ENCODE peak calls at places on chromosome 6, in four cellular contexts. One of them, this sample, is unnamed.

GRCh38 chr6:165566088-165566828 is 96.8 kb downstream of the PDE10A start:
- DNase-seq in GM23248: no peak
- DNase-seq in ovary: no peak
- DNase-seq in CD8-positive, alpha-beta memory T cell: no peak
- DNase-seq in this sample: no peak

GRCh38 chr6:108171291-108171917 is 5.6 kb downstream of the NR2E1 start:
- DNase-seq in GM23248: no peak
- DNase-seq in ovary: no peak
- DNase-seq in CD8-positive, alpha-beta memory T cell: no peak
- DNase-seq in this sample: no peak

GRCh38 chr6:133062077-133062476 is 179.1 kb upstream of the EYA4 start:
- DNase-seq in GM23248: peak
- DNase-seq in ovary: peak
- DNase-seq in CD8-positive, alpha-beta memory T cell: no peak
- DNase-seq in this sample: no peak

GRCh38 chr6:156686429-156686939 is 90.7 kb upstream of the ARID1B start:
- DNase-seq in GM23248: peak
- DNase-seq in ovary: peak
- DNase-seq in CD8-positive, alpha-beta memory T cell: peak
- DNase-seq in this sample: peak

GRCh38 chr6:45737331-45738056 is 278.2 kb downstream of the CLIC5 start:
- DNase-seq in GM23248: no peak
- DNase-seq in ovary: no peak
- DNase-seq in CD8-positive, alpha-beta memory T cell: no peak
- DNase-seq in this sample: no peak

GRCh38 chr6:169640347-169640972 is 61.4 kb downstream of the WDR27 start:
- DNase-seq in GM23248: peak
- DNase-seq in ovary: no peak
- DNase-seq in CD8-positive, alpha-beta memory T cell: no peak
- DNase-seq in this sample: no peak

GRCh38 chr6:170453586-170454511 is 99.3 kb downstream of the PSMB1 start:
- DNase-seq in GM23248: no peak
- DNase-seq in ovary: no peak
- DNase-seq in CD8-positive, alpha-beta memory T cell: no peak
- DNase-seq in this sample: no peak

GRCh38 chr6:164039954-164040375 is 625.4 kb downstream of the QKI start:
- DNase-seq in GM23248: no peak
- DNase-seq in ovary: peak
- DNase-seq in CD8-positive, alpha-beta memory T cell: peak
- DNase-seq in this sample: no peak

GRCh38 chr6:49384913-49385312 is 78.1 kb downstream of the MMUT start:
- DNase-seq in GM23248: no peak
- DNase-seq in ovary: no peak
- DNase-seq in CD8-positive, alpha-beta memory T cell: no peak
- DNase-seq in this sample: no peak

GRCh38 chr6:138953451-138953850 is 34.6 kb downstream of the REPS1 start:
- DNase-seq in GM23248: peak
- DNase-seq in ovary: no peak
- DNase-seq in CD8-positive, alpha-beta memory T cell: no peak
- DNase-seq in this sample: no peak

GRCh38 chr6:1789092-1789491 is 179.4 kb downstream of the FOXC1 start:
- DNase-seq in GM23248: peak
- DNase-seq in ovary: no peak
- DNase-seq in CD8-positive, alpha-beta memory T cell: no peak
- DNase-seq in this sample: no peak

GRCh38 chr6:148887181-148887580 is 140.4 kb downstream of the UST start:
- DNase-seq in GM23248: peak
- DNase-seq in ovary: no peak
- DNase-seq in CD8-positive, alpha-beta memory T cell: no peak
- DNase-seq in this sample: no peak

GRCh38 chr6:24827162-24827561 is 28.4 kb upstream of the ARMH2 start:
- DNase-seq in GM23248: no peak
- DNase-seq in ovary: no peak
- DNase-seq in CD8-positive, alpha-beta memory T cell: no peak
- DNase-seq in this sample: no peak

GRCh38 chr6:36358235-36358915 is 21.7 kb upstream of the BNIP5 start:
- DNase-seq in GM23248: no peak
- DNase-seq in ovary: no peak
- DNase-seq in CD8-positive, alpha-beta memory T cell: no peak
- DNase-seq in this sample: no peak

GRCh38 chr6:142568857-142569597 is 267.2 kb downstream of the ADGRG6 start:
- DNase-seq in GM23248: peak
- DNase-seq in ovary: no peak
- DNase-seq in CD8-positive, alpha-beta memory T cell: no peak
- DNase-seq in this sample: no peak

GRCh38 chr6:11389977-11390376 is 147.6 kb upstream of the TMEM170B start:
- DNase-seq in GM23248: no peak
- DNase-seq in ovary: no peak
- DNase-seq in CD8-positive, alpha-beta memory T cell: no peak
- DNase-seq in this sample: no peak

GRCh38 chr6:147043994-147044477 is 160.2 kb upstream of the STXBP5 start:
- DNase-seq in GM23248: no peak
- DNase-seq in ovary: no peak
- DNase-seq in CD8-positive, alpha-beta memory T cell: no peak
- DNase-seq in this sample: no peak

GRCh38 chr6:152821525-152821924 is 70.9 kb downstream of the VIP start:
- DNase-seq in GM23248: peak
- DNase-seq in ovary: no peak
- DNase-seq in CD8-positive, alpha-beta memory T cell: no peak
- DNase-seq in this sample: no peak

GRCh38 chr6:89411019-89411268 is 1.1 kb downstream of the RRAGD start:
- DNase-seq in GM23248: peak
- DNase-seq in ovary: peak
- DNase-seq in CD8-positive, alpha-beta memory T cell: peak
- DNase-seq in this sample: no peak

GRCh38 chr6:161660666-161661571 is 387.1 kb upstream of the AGPAT4 start:
- DNase-seq in GM23248: peak
- DNase-seq in ovary: no peak
- DNase-seq in CD8-positive, alpha-beta memory T cell: no peak
- DNase-seq in this sample: no peak

GRCh38 chr6:34386316-34387137 is 5.9 kb downstream of the NUDT3 start:
- DNase-seq in GM23248: peak
- DNase-seq in ovary: no peak
- DNase-seq in CD8-positive, alpha-beta memory T cell: no peak
- DNase-seq in this sample: no peak

GRCh38 chr6:131061771-131062160 is 1.3 kb downstream of the EPB41L2 start:
- DNase-seq in GM23248: peak
- DNase-seq in ovary: no peak
- DNase-seq in CD8-positive, alpha-beta memory T cell: no peak
- DNase-seq in this sample: no peak

GRCh38 chr6:157333537-157333936 is 10.2 kb upstream of the TMEM242 start:
- DNase-seq in GM23248: no peak
- DNase-seq in ovary: no peak
- DNase-seq in CD8-positive, alpha-beta memory T cell: no peak
- DNase-seq in this sample: no peak

GRCh38 chr6:148768646-148769270 is 21.9 kb downstream of the UST start:
- DNase-seq in GM23248: no peak
- DNase-seq in ovary: no peak
- DNase-seq in CD8-positive, alpha-beta memory T cell: no peak
- DNase-seq in this sample: no peak

GRCh38 chr6:41370488-41371111 is 35.2 kb downstream of the NCR2 start:
- DNase-seq in GM23248: no peak
- DNase-seq in ovary: no peak
- DNase-seq in CD8-positive, alpha-beta memory T cell: no peak
- DNase-seq in this sample: no peak
- H3K4me3 ChIP-seq in GM23248: no peak
- H3K4me3 ChIP-seq in ovary: no peak
- H3K4me3 ChIP-seq in CD8-positive, alpha-beta memory T cell: no peak
- H3K4me3 ChIP-seq in this sample: no peak

GRCh38 chr6:68040312-68040778 is 594.7 kb upstream of the ADGRB3 start:
- DNase-seq in GM23248: no peak
- DNase-seq in ovary: no peak
- DNase-seq in CD8-positive, alpha-beta memory T cell: no peak
- DNase-seq in this sample: no peak
- H3K4me3 ChIP-seq in GM23248: no peak
- H3K4me3 ChIP-seq in ovary: no peak
- H3K4me3 ChIP-seq in CD8-positive, alpha-beta memory T cell: no peak
- H3K4me3 ChIP-seq in this sample: peak

DNA sequence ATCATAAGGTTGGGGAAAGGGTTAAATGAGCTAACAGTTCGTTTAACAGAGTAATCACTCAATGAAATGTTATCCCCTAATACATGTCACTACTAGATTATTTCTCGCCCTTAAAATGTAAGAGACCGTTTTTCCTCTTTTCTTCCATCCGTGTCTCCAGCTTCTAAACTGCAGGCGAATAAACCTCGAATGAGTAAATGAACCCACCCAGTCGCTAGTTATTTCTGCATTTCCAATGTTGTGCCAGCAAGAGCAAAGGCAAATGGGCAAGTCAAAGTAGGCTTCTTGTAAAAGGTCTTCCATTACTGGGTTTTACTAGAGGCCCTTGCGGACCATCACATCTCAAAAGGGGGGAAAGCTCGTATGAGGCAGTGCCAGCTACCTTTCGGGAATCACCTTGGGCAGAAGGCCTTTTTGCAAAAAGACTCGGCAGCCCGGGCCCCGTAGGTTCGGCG is 400 bp upstream of the SMAP1 start:
- DNase-seq in GM23248: no peak
- DNase-seq in ovary: no peak
- DNase-seq in CD8-positive, alpha-beta memory T cell: no peak
- DNase-seq in this sample: no peak
- H3K4me3 ChIP-seq in GM23248: peak
- H3K4me3 ChIP-seq in ovary: peak
- H3K4me3 ChIP-seq in CD8-positive, alpha-beta memory T cell: peak
- H3K4me3 ChIP-seq in this sample: peak

DNA sequence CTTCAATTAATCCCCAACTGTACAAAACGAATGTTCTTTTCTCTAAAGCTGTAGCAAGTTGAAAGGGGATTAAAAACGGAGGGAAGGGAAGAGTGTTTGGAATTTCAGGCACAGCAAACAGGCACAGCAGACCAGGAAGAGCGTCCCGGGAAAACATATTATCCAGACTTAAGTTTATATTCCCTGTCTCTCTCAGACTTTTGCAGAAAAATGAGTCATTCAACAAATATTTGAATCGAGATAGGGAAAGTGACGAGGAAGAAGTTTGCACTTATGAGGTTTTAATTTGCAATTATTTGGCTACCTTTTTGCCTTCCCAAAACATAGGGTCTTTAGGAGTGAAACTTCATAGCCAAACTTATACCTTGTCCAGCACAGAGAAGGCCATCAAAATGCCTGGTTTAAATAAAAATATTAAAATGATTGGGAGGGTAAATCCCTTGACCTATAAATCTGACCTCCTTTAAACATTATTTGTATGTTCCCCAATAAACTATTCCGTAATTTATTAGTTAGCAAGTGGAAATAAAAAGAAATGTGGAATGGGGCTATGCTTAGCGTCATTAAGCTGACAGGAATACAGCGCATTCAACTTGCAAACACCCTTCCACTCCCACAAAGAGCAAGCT is 16.0 kb downstream of the HFE start:
- DNase-seq in GM23248: peak
- DNase-seq in ovary: no peak
- DNase-seq in CD8-positive, alpha-beta memory T cell: no peak
- DNase-seq in this sample: no peak
- H3K4me3 ChIP-seq in GM23248: peak
- H3K4me3 ChIP-seq in ovary: peak
- H3K4me3 ChIP-seq in CD8-positive, alpha-beta memory T cell: peak
- H3K4me3 ChIP-seq in this sample: peak

GRCh38 chr6:41672016-41672415 is 33.7 kb downstream of the MDFI start:
- DNase-seq in GM23248: no peak
- DNase-seq in ovary: no peak
- DNase-seq in CD8-positive, alpha-beta memory T cell: peak
- DNase-seq in this sample: no peak
- H3K4me3 ChIP-seq in GM23248: no peak
- H3K4me3 ChIP-seq in ovary: no peak
- H3K4me3 ChIP-seq in CD8-positive, alpha-beta memory T cell: no peak
- H3K4me3 ChIP-seq in this sample: no peak

GRCh38 chr6:44626608-44627007 is 239.1 kb downstream of the CDC5L start:
- DNase-seq in GM23248: no peak
- DNase-seq in ovary: no peak
- DNase-seq in CD8-positive, alpha-beta memory T cell: no peak
- DNase-seq in this sample: no peak

GRCh38 chr6:44627879-44628271 is 240.4 kb downstream of the CDC5L start:
- DNase-seq in GM23248: no peak
- DNase-seq in ovary: no peak
- DNase-seq in CD8-positive, alpha-beta memory T cell: no peak
- DNase-seq in this sample: no peak

GRCh38 chr6:44628347-44628746 is 240.8 kb downstream of the CDC5L start:
- DNase-seq in GM23248: no peak
- DNase-seq in ovary: no peak
- DNase-seq in CD8-positive, alpha-beta memory T cell: no peak
- DNase-seq in this sample: no peak

GRCh38 chr6:44625996-44626395 is 238.5 kb downstream of the CDC5L start:
- DNase-seq in GM23248: no peak
- DNase-seq in ovary: no peak
- DNase-seq in CD8-positive, alpha-beta memory T cell: no peak
- DNase-seq in this sample: no peak

GRCh38 chr6:44627091-44627878 is 239.8 kb downstream of the CDC5L start:
- DNase-seq in GM23248: no peak
- DNase-seq in ovary: no peak
- DNase-seq in CD8-positive, alpha-beta memory T cell: no peak
- DNase-seq in this sample: no peak
- H3K4me3 ChIP-seq in GM23248: no peak
- H3K4me3 ChIP-seq in ovary: no peak
- H3K4me3 ChIP-seq in CD8-positive, alpha-beta memory T cell: no peak
- H3K4me3 ChIP-seq in this sample: no peak

DNA sequence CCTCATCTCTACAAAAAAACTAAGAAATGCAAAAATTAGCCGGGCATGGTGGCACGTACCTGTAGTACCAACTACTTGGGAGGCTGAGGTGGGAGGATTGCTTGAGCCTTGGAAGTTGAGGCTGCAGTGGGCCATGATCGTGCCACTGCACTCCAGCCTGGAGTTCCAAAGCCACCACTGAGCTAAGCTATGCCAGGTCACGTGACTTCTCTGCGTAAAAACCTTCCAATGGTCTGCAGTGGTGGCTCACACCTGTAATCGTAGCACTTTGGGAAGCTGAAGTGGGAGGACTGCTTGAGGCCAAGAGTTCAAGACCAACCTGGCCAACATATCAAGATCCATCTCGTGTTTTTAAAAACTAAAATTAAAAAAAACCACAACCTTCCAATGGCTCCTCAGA is 1.7 kb downstream of the SF3B5 start:
- DNase-seq in GM23248: no peak
- DNase-seq in ovary: no peak
- DNase-seq in CD8-positive, alpha-beta memory T cell: no peak
- DNase-seq in this sample: no peak
- H3K4me3 ChIP-seq in GM23248: peak
- H3K4me3 ChIP-seq in ovary: no peak
- H3K4me3 ChIP-seq in CD8-positive, alpha-beta memory T cell: peak
- H3K4me3 ChIP-seq in this sample: no peak

GRCh38 chr6:127690092-127690491 is 113.1 kb downstream of the C6orf58 start:
- DNase-seq in GM23248: peak
- DNase-seq in ovary: no peak
- DNase-seq in CD8-positive, alpha-beta memory T cell: no peak
- DNase-seq in this sample: no peak

DNA sequence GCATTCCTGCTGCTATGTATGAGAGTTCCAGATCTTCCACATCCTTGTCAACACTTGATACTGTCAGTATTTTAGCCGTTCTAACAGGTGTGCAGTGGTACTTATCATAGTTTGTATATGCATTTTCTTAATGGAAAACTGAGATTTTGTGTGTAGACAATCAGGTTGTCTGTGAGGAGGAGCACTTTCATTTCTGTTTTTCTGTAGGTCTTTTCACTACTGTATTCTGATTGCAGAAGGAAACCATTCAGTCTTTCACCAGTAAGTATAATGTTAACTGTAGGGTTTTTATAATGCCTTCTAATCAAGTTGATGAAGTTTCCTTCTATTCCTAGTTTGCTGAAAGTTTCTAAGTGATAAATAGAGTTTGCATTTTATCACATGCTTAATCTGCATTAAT is 107.5 kb downstream of the C6orf58 start:
- DNase-seq in GM23248: no peak
- DNase-seq in ovary: no peak
- DNase-seq in CD8-positive, alpha-beta memory T cell: no peak
- DNase-seq in this sample: no peak
- H3K4me3 ChIP-seq in GM23248: no peak
- H3K4me3 ChIP-seq in ovary: no peak
- H3K4me3 ChIP-seq in CD8-positive, alpha-beta memory T cell: no peak
- H3K4me3 ChIP-seq in this sample: no peak

This sample was measured in dorsolateral prefrontal cortex.